ENCODE peak calls at places on chromosomes 11 and 22, in ten cellular contexts. S, L, X, M, N, H, R, A, B and K are unnamed samples.

GRCh38 chr11:36400768-36401455 is 104.8 kb downstream of the PRR5L start:
- DNase-seq in S (no peak), L (no peak), X (no peak), M (no peak), N (no peak), H (no peak), R (no peak), A (no peak), B (no peak), K (no peak)

GRCh38 chr11:111983187-111983986 is 41.8 kb upstream of the DLAT start:
- DNase-seq in S (no peak), L (peak), X (no peak), M (no peak), N (peak), H (no peak), R (no peak), A (no peak), B (no peak), K (no peak)

GRCh38 chr11:37557990-37558389 is 960.0 kb upstream of the RAG2 start:
- DNase-seq in S (no peak), L (no peak), X (no peak), M (no peak), N (peak), H (no peak), R (no peak), A (no peak), B (no peak), K (no peak)

GRCh38 chr22:29202231-29203192 is 3.2 kb upstream of the EMID1 start:
- DNase-seq in S (no peak), L (peak), X (peak), M (peak), N (peak), H (peak), R (peak), A (no peak), B (peak), K (peak)

GRCh38 chr11:119550330-119550729 is 127.4 kb upstream of the THY1 start:
- DNase-seq in S (no peak), L (no peak), X (no peak), M (no peak), N (peak), H (no peak), R (no peak), A (no peak), B (no peak), K (no peak)

GRCh38 chr22:46902436-46902835 is 140.0 kb downstream of the TBC1D22A start:
- DNase-seq in S (no peak), L (no peak), X (no peak), M (peak), N (no peak), H (no peak), R (no peak), A (no peak), B (no peak), K (no peak)

GRCh38 chr22:48795664-48796063 is 1032.0 kb downstream of the BRD1 start:
- DNase-seq in S (no peak), L (no peak), X (no peak), M (no peak), N (peak), H (no peak), R (no peak), A (no peak), B (no peak), K (no peak)

GRCh38 chr22:49453816-49454215 is 373.9 kb downstream of the BRD1 start:
- DNase-seq in S (no peak), L (no peak), X (no peak), M (no peak), N (no peak), H (no peak), R (no peak), A (no peak), B (no peak), K (no peak)

GRCh38 chr22:29727248-29727551 is 7.4 kb downstream of the CABP7 start:
- DNase-seq in S (no peak), L (no peak), X (no peak), M (no peak), N (no peak), H (no peak), R (no peak), A (no peak), B (no peak), K (no peak)

GRCh38 chr22:39343259-39344045 is 6.3 kb upstream of the SYNGR1 start:
- DNase-seq in S (no peak), L (peak), X (peak), M (peak), N (peak), H (no peak), R (peak), A (no peak), B (no peak), K (peak)

GRCh38 chr11:104704888-104705287 is 193.4 kb downstream of the CASP12 start:
- DNase-seq in S (no peak), L (no peak), X (no peak), M (no peak), N (no peak), H (no peak), R (no peak), A (no peak), B (no peak), K (no peak)

GRCh38 chr11:128291835-128292234 is 295.5 kb downstream of the ETS1 start:
- DNase-seq in S (no peak), L (no peak), X (no peak), M (peak), N (no peak), H (no peak), R (peak), A (no peak), B (peak), K (no peak)

GRCh38 chr22:32204211-32204855 is 540 bp downstream of the RFPL2 start:
- DNase-seq in S (no peak), L (peak), X (no peak), M (no peak), N (no peak), H (no peak), R (peak), A (no peak), B (no peak), K (peak)

GRCh38 chr11:93267383-93267782 is 63.2 kb upstream of the DEUP1 start:
- DNase-seq in S (no peak), L (no peak), X (no peak), M (no peak), N (no peak), H (no peak), R (no peak), A (no peak), B (no peak), K (no peak)

GRCh38 chr11:30552839-30553238 is 33.3 kb downstream of the MPPED2 start:
- DNase-seq in S (no peak), L (no peak), X (no peak), M (no peak), N (no peak), H (no peak), R (no peak), A (no peak), B (no peak), K (no peak)

GRCh38 chr11:40166892-40167291 is 1292.6 kb downstream of the LRRC4C start:
- DNase-seq in S (no peak), L (no peak), X (no peak), M (no peak), N (peak), H (no peak), R (no peak), A (no peak), B (no peak), K (no peak)

GRCh38 chr11:3920148-3920852 is 64.8 kb downstream of the STIM1 start:
- DNase-seq in S (no peak), L (no peak), X (no peak), M (peak), N (peak), H (peak), R (peak), A (peak), B (peak), K (peak)

GRCh38 chr11:36109850-36110606 is 166.2 kb downstream of the LDLRAD3 start:
- DNase-seq in S (no peak), L (no peak), X (no peak), M (no peak), N (peak), H (no peak), R (no peak), A (no peak), B (no peak), K (no peak)

GRCh38 chr11:65611028-65611757 is 2.8 kb downstream of the MAP3K11 start:
- DNase-seq in S (no peak), L (no peak), X (no peak), M (no peak), N (no peak), H (no peak), R (no peak), A (no peak), B (no peak), K (no peak)

GRCh38 chr11:34570584-34570983 is 50.3 kb upstream of the EHF start:
- DNase-seq in S (no peak), L (peak), X (no peak), M (no peak), N (peak), H (no peak), R (no peak), A (no peak), B (no peak), K (no peak)

GRCh38 chr11:112795896-112796686 is 165.1 kb upstream of the NCAM1 start:
- DNase-seq in S (no peak), L (no peak), X (peak), M (no peak), N (peak), H (no peak), R (no peak), A (no peak), B (no peak), K (no peak)

GRCh38 chr11:14290422-14290821 is 68.6 kb downstream of the RRAS2 start:
- DNase-seq in S (no peak), L (no peak), X (no peak), M (no peak), N (no peak), H (no peak), R (no peak), A (no peak), B (no peak), K (no peak)

GRCh38 chr11:112157274-112157766 is 6.6 kb downstream of the IL18 start:
- DNase-seq in S (no peak), L (peak), X (peak), M (no peak), N (peak), H (no peak), R (no peak), A (peak), B (no peak), K (no peak)

GRCh38 chr11:22079133-22079847 is 113.6 kb upstream of the ANO5 start:
- DNase-seq in S (no peak), L (no peak), X (no peak), M (no peak), N (no peak), H (no peak), R (no peak), A (no peak), B (no peak), K (no peak)

GRCh38 chr11:93608280-93608862 is 53.1 kb upstream of the CEP295 start:
- DNase-seq in S (no peak), L (no peak), X (no peak), M (no peak), N (no peak), H (no peak), R (no peak), A (no peak), B (no peak), K (no peak)

GRCh38 chr22:25448435-25449051 is 115.9 kb upstream of the GRK3 start:
- DNase-seq in S (no peak), L (no peak), X (peak), M (peak), N (peak), H (no peak), R (peak), A (no peak), B (no peak), K (no peak)

GRCh38 chr11:118939948-118940598 is 14.3 kb upstream of the BCL9L start:
- DNase-seq in S (peak), L (no peak), X (no peak), M (peak), N (peak), H (peak), R (peak), A (no peak), B (no peak), K (no peak)

GRCh38 chr11:101718406-101718805 is 134.6 kb upstream of the TRPC6 start:
- DNase-seq in S (no peak), L (no peak), X (no peak), M (no peak), N (peak), H (no peak), R (no peak), A (no peak), B (no peak), K (no peak)

GRCh38 chr11:17568944-17569343 is 21.9 kb downstream of the OTOG start:
- DNase-seq in S (no peak), L (no peak), X (no peak), M (no peak), N (no peak), H (no peak), R (no peak), A (no peak), B (no peak), K (no peak)

GRCh38 chr11:17719940-17720795 is 797 bp downstream of the MYOD1 start:
- DNase-seq in S (no peak), L (no peak), X (no peak), M (no peak), N (peak), H (no peak), R (no peak), A (no peak), B (no peak), K (no peak)

GRCh38 chr11:5631969-5632635 is 7.3 kb downstream of the TRIM34 start:
- DNase-seq in S (no peak), L (no peak), X (no peak), M (no peak), N (no peak), H (no peak), R (no peak), A (no peak), B (no peak), K (no peak)

GRCh38 chr11:124814739-124815138 is 14.5 kb upstream of the MSANTD2 start:
- DNase-seq in S (no peak), L (no peak), X (no peak), M (no peak), N (peak), H (no peak), R (no peak), A (no peak), B (no peak), K (no peak)

GRCh38 chr22:37163618-37164534 is 14.2 kb upstream of the IL2RB start:
- DNase-seq in S (no peak), L (no peak), X (no peak), M (peak), N (no peak), H (peak), R (no peak), A (no peak), B (no peak), K (peak)

GRCh38 chr11:45671246-45672171 is 6.1 kb upstream of the CHST1 start:
- DNase-seq in S (no peak), L (no peak), X (no peak), M (no peak), N (no peak), H (no peak), R (no peak), A (no peak), B (no peak), K (no peak)

GRCh38 chr11:2926611-2927492 is 2.4 kb downstream of the PHLDA2 start:
- DNase-seq in S (no peak), L (no peak), X (no peak), M (no peak), N (no peak), H (no peak), R (no peak), A (no peak), B (no peak), K (no peak)

GRCh38 chr22:23289851-23290724 is 109.8 kb downstream of the BCR start:
- DNase-seq in S (peak), L (no peak), X (peak), M (peak), N (peak), H (peak), R (peak), A (no peak), B (peak), K (peak)

GRCh38 chr22:39144101-39144815 is 8.2 kb downstream of the CBX7 start:
- DNase-seq in S (no peak), L (no peak), X (peak), M (peak), N (peak), H (no peak), R (peak), A (no peak), B (peak), K (peak)

GRCh38 chr11:66183581-66184048 is 84.8 kb upstream of the RAB1B start:
- DNase-seq in S (no peak), L (no peak), X (no peak), M (no peak), N (no peak), H (no peak), R (peak), A (no peak), B (no peak), K (no peak)

GRCh38 chr22:16827506-16827905 is 2.3 kb upstream of the XKR3 start:
- DNase-seq in S (no peak), L (no peak), X (no peak), M (no peak), N (no peak), H (no peak), R (no peak), A (no peak), B (no peak), K (no peak)